ENCODE peak calls at places on chromosomes 6 and 20, in six cellular contexts. H, T, O, Z, L and W are unnamed samples.

GRCh38 chr20:54914995-54915394 is 439.6 kb downstream of the DOK5 start:
- DNase-seq in H (no peak), T (no peak), O (no peak), Z (no peak), L (no peak), W (no peak)

GRCh38 chr20:58600756-58601155 is 50.3 kb upstream of the STX16 start:
- DNase-seq in H (no peak), T (no peak), O (no peak), Z (no peak), L (no peak), W (no peak)

GRCh38 chr6:20891161-20891560 is 356.9 kb downstream of the CDKAL1 start:
- DNase-seq in H (no peak), T (no peak), O (no peak), Z (no peak), L (no peak), W (no peak)

GRCh38 chr20:25063546-25063945 is 5.6 kb upstream of the ACSS1 start:
- DNase-seq in H (no peak), T (no peak), O (no peak), Z (no peak), L (no peak), W (no peak)

GRCh38 chr6:10759884-10760329 is 12.3 kb downstream of the TMEM14B start:
- DNase-seq in H (peak), T (no peak), O (peak), Z (peak), L (peak), W (peak)

GRCh38 chr20:57251344-57251743 is 15.1 kb downstream of the BMP7 start:
- DNase-seq in H (no peak), T (no peak), O (peak), Z (no peak), L (no peak), W (no peak)

GRCh38 chr20:62642666-62643520 is 590 bp downstream of the SLCO4A1 start:
- DNase-seq in H (no peak), T (no peak), O (no peak), Z (peak), L (no peak), W (peak)

GRCh38 chr6:54283877-54284860 is 24.1 kb upstream of the TINAG start:
- DNase-seq in H (peak), T (no peak), O (peak), Z (no peak), L (peak), W (peak)

GRCh38 chr6:31468316-31468715 is 29.6 kb upstream of the MICB start:
- DNase-seq in H (no peak), T (no peak), O (no peak), Z (no peak), L (no peak), W (no peak)

GRCh38 chr6:15341311-15341710 is 95.4 kb downstream of the JARID2 start:
- DNase-seq in H (no peak), T (no peak), O (peak), Z (no peak), L (no peak), W (no peak)

GRCh38 chr6:112330071-112330876 is 16.9 kb upstream of the RFPL4B start:
- DNase-seq in H (no peak), T (peak), O (no peak), Z (peak), L (peak), W (peak)

GRCh38 chr6:15308445-15309213 is 62.8 kb downstream of the JARID2 start:
- DNase-seq in H (no peak), T (no peak), O (no peak), Z (peak), L (no peak), W (no peak)

GRCh38 chr6:152701081-152701862 is 3.6 kb downstream of the MYCT1 start:
- DNase-seq in H (no peak), T (no peak), O (peak), Z (peak), L (no peak), W (no peak)

GRCh38 chr20:32674362-32674789 is 635 bp upstream of the C20orf203 start:
- DNase-seq in H (peak), T (no peak), O (peak), Z (peak), L (no peak), W (peak)

GRCh38 chr20:13221673-13222318 is 722 bp downstream of the ISM1 start:
- DNase-seq in H (no peak), T (no peak), O (peak), Z (peak), L (no peak), W (peak)

GRCh38 chr6:36679043-36679821 is 718 bp downstream of the CDKN1A start:
- DNase-seq in H (no peak), T (peak), O (no peak), Z (peak), L (no peak), W (peak)

GRCh38 chr6:15501806-15502450 is 160.9 kb downstream of the DTNBP1 start:
- DNase-seq in H (peak), T (no peak), O (peak), Z (peak), L (no peak), W (no peak)

GRCh38 chr20:50691585-50692552 is 527 bp upstream of the RIPOR3 start:
- DNase-seq in H (no peak), T (peak), O (peak), Z (peak), L (no peak), W (peak)
- H3K4me3 ChIP-seq in H (peak), T (no peak), O (peak), Z (peak), L (peak), W (peak)

GRCh38 chr6:33172307-33173227 is 19.7 kb downstream of the COL11A2 start:
- DNase-seq in H (no peak), T (no peak), O (peak), Z (peak), L (no peak), W (peak)
- TF ChIP-seq CTCF in H (peak), T (no peak), O (peak), Z (peak), L (peak), W (peak)

GRCh38 chr20:6384368-6384767 is 261.5 kb upstream of the FERMT1 start:
- DNase-seq in H (no peak), T (no peak), O (no peak), Z (no peak), L (no peak), W (no peak)
- H3K4me3 ChIP-seq in H (no peak), T (no peak), O (no peak), Z (no peak), L (no peak), W (no peak)

GRCh38 chr6:22019877-22020276 is 277.0 kb downstream of the PRL start:
- DNase-seq in H (no peak), T (no peak), O (no peak), Z (no peak), L (no peak), W (no peak)

GRCh38 chr6:22024004-22024403 is 272.8 kb downstream of the PRL start:
- DNase-seq in H (no peak), T (no peak), O (no peak), Z (no peak), L (no peak), W (no peak)

GRCh38 chr6:22017272-22017671 is 279.6 kb downstream of the PRL start:
- DNase-seq in H (no peak), T (no peak), O (no peak), Z (no peak), L (no peak), W (no peak)

GRCh38 chr6:22015944-22016343 is 280.9 kb downstream of the PRL start:
- DNase-seq in H (no peak), T (no peak), O (no peak), Z (no peak), L (no peak), W (no peak)

DNA sequence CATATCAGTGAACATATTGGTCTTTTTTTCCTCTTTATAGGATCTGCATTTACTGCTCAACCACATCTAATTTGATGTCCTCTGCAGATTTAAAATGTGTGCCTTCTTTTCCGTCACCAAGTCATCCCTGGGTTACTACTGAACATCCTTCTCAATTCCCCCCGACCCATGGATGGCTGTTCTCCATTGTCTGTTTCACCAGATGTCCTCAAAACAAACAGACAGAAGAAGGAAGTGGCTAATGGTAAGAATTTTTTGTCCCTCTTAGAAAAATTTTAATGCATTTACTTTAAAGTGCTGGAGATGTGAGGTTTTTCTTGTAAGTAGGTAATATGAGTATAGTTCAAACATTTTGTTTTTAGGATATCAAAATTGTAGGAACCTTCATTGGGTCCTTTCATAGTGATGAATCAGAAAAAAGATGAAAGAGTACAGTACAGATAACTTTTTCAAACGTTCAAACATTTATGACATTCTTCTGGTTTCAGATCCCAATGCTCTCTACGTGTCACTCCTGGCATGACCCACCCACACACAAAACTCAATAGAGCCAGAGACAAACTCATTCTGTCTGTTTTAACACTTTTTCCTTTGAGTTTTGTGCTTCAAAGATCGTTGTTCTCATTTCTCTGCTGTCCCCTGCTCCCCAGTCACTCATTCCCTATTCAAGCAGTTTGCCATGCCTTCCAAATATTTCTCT is 276.4 kb downstream of the PRL start:
- DNase-seq in H (no peak), T (no peak), O (no peak), Z (no peak), L (no peak), W (no peak)
- TF ChIP-seq CTCF in H (no peak), T (no peak), O (no peak), Z (no peak), L (no peak), W (no peak)

GRCh38 chr6:159234102-159234553 is 64.9 kb downstream of the FNDC1 start:
- DNase-seq in H (no peak), T (no peak), O (no peak), Z (no peak), L (no peak), W (no peak)
- H3K4me3 ChIP-seq in H (no peak), T (no peak), O (no peak), Z (no peak), L (no peak), W (no peak)

DNA sequence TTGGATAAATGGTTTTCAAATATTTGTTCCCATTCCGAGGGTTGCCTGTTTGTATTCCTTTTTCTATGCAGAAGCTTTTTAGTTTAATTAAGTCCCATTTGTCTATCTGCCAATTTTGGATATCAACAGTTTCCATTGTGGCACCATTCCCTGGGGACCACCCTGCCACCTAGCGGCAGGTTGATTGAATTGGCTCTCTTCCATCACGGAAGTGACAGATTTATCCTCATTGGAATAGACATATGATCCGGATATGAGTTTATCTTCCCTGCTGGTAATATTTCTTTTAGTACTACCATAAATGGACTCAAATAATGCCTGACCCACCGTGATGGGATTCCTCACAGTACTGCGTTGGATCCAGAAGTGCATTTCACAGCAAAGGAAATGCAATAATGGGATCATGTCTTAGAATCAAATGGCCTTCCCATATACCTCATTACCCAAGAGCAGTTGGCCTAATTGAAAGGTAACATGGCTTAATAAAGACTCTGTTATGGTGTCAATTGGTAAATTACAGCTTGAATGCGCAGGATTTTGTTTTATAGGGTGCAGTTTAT is 327.0 kb downstream of the BMP2 start:
- DNase-seq in H (no peak), T (no peak), O (peak), Z (peak), L (peak), W (peak)
- TF ChIP-seq CTCF in H (peak), T (no peak), O (peak), Z (peak), L (peak), W (peak)

DNA sequence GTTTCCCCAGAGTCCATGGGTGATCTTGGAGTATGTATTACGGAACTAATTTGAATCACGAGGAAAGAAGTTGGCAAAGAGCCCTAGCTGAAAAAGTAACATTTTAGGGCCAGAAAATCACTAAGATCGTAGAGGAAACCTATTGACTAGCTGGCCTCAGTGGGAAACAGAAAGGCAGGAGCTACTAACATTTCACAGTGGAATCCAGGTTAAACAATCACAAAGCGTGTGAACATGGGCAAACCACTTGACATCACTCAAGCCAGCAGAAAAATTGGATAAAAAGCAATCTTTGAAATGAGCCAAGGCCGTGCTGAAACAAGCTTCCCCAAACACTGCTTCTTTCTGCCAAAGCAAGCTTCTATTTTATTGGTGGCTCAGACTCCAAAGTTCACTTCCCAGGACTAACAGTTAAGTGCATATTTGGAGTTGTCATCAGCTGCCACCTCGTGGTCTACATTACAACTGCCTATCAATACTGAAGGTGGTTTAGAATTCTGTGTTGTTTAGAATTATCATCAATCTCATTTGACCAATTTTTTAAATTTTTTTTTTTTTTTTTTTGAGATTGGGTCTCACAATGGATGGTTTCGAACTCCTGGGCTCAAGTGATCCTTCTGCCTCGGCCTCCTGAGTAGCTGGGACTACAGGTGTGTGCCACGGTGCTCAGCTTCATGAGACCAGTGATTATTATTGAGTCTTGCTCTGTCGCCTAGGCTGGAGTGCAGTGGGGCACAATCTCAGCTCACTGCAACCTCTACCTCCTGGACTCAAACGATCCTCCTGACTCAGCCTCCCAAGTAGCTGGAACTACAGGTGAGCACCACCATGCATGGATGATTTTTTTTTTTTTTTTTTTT is 10.6 kb downstream of the RPS10 start:
- DNase-seq in H (no peak), T (peak), O (peak), Z (peak), L (no peak), W (peak)
- H3K4me3 ChIP-seq in H (no peak), T (no peak), O (no peak), Z (no peak), L (no peak), W (no peak)

GRCh38 chr6:170443151-170443662 is 109.9 kb downstream of the PSMB1 start:
- DNase-seq in H (no peak), T (no peak), O (no peak), Z (no peak), L (no peak), W (no peak)
- TF ChIP-seq CTCF in H (no peak), T (no peak), O (peak), Z (peak), L (peak), W (no peak)

DNA sequence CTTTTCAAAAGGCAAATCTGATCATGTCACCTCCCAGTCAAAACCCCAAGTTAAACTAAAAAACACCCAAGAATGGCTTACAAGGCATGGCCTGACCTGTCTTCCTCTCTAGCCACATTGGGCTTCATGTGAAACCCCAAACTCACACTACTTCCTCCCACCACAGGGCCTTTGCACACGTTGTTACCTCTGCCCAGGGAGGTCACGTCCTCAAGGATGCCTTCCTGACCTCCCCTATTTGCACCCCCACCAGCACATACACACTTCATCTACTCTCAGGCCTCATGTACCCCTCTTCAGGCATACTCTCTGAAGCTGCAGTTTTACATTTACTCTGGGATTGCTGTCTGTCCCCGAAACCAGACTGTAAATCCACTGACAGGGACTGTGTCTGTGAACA is 6.1 kb downstream of the EZR start:
- DNase-seq in H (no peak), T (no peak), O (no peak), Z (no peak), L (no peak), W (no peak)
- H3K4me3 ChIP-seq in H (no peak), T (no peak), O (no peak), Z (no peak), L (no peak), W (no peak)

DNA sequence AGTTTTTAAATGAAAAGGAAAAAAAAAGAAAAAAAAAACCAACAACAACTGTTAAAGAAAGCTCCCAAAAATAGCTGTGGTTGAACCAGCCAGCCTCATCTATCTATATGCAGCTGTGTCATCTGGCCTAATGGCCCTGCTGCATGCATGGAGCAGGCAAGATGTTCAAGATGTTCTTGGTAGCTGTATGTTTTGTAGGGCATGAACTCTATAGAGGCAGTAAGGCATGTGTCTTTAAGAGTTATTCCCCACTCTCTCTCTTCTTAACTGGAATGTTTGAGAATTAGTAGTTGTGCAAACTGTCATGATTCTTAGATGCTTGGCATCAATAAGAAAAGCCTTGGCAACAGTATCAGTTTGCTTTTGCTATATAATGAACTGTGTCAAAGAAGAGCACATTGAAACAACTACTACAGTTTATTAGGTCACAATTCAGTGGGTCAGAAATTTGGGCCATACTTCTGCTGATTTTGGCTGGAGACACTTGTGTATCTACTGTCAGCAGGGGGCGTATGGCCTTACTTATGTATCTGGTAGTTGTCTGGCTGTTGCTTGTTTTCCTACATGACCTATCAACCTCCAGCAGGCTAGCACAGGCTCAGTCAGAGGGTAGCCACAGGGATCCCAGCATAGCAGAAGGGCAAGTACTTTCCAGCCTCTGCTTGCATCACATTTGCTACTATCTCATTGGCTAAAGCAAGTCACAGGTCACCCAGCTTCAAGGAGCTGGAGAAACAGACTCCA is 56.1 kb upstream of the LAMP5 start:
- DNase-seq in H (no peak), T (no peak), O (peak), Z (peak), L (no peak), W (peak)
- TF ChIP-seq CTCF in H (peak), T (no peak), O (peak), Z (peak), L (peak), W (peak)